ENCODE peak calls at places on chromosomes 6 and 20, in four cellular contexts. N is HCT116, Z is lower lobe of right lung, C is tibial nerve. K is an unnamed sample. For H3K36me3 and H3K4me1, the result is how much of the 10 kb centered on the place peaks cover.

GRCh38 chr6:168196881-168197635 is 118.0 kb upstream of the FRMD1 start:
- DNase-seq in N (no peak), Z (no peak), C (no peak), K (no peak)

GRCh38 chr6:134172020-134172766 is 119.8 kb upstream of the SLC2A12 start:
- DNase-seq in N (no peak), Z (no peak), C (no peak), K (no peak)

GRCh38 chr6:26304213-26305096 is 60.5 kb upstream of the BTN3A2 start:
- DNase-seq in N (peak), Z (no peak), C (peak), K (peak)

GRCh38 chr6:79984261-79984660 is 20.2 kb upstream of the TTK start:
- DNase-seq in N (peak), Z (no peak), C (no peak), K (peak)

GRCh38 chr6:118710616-118711015 is 59.2 kb upstream of the CEP85L start:
- DNase-seq in N (no peak), Z (no peak), C (no peak), K (no peak)

GRCh38 chr6:43016166-43016915 is 2.3 kb downstream of the KLHDC3 start:
- DNase-seq in N (no peak), Z (no peak), C (no peak), K (no peak)

GRCh38 chr6:170102038-170102437 is 188.8 kb downstream of the DLL1 start:
- DNase-seq in N (no peak), Z (no peak), C (no peak), K (no peak)

GRCh38 chr20:38156888-38157634 is 8.0 kb downstream of the TGM2 start:
- DNase-seq in N (no peak), Z (peak), C (no peak), K (no peak)

GRCh38 chr20:50199703-50200102 is 9.1 kb downstream of the CEBPB start:
- DNase-seq in N (no peak), Z (no peak), C (no peak), K (no peak)

GRCh38 chr20:16444056-16444777 is 129.0 kb downstream of the KIF16B start:
- DNase-seq in N (no peak), Z (no peak), C (peak), K (no peak)

GRCh38 chr6:10322991-10323390 is 91.9 kb downstream of the TFAP2A start:
- DNase-seq in N (no peak), Z (no peak), C (no peak), K (peak)

GRCh38 chr6:155599571-155599970 is 143.9 kb upstream of the NOX3 start:
- DNase-seq in N (no peak), Z (no peak), C (no peak), K (no peak)

GRCh38 chr20:59519707-59520014 is 84.7 kb upstream of the PHACTR3 start:
- DNase-seq in N (no peak), Z (no peak), C (no peak), K (no peak)

GRCh38 chr6:41655706-41656668 is 17.7 kb downstream of the MDFI start:
- DNase-seq in N (no peak), Z (peak), C (no peak), K (peak)

GRCh38 chr20:10553326-10553984 is 118.3 kb downstream of the SLX4IP start:
- DNase-seq in N (no peak), Z (peak), C (peak), K (peak)

GRCh38 chr6:121597654-121598053 is 162.2 kb downstream of the GJA1 start:
- DNase-seq in N (no peak), Z (no peak), C (no peak), K (peak)

GRCh38 chr6:91904586-91904985 is 1317.7 kb upstream of the MAP3K7 start:
- DNase-seq in N (no peak), Z (no peak), C (no peak), K (no peak)

GRCh38 chr6:10460096-10460495 is 45.2 kb upstream of the TFAP2A start:
- DNase-seq in N (no peak), Z (no peak), C (no peak), K (no peak)

GRCh38 chr20:53597085-53597482 is 3.4 kb upstream of the ZNF217 start:
- DNase-seq in N (no peak), Z (no peak), C (no peak), K (no peak)

GRCh38 chr6:135820340-135820739 is 31.2 kb upstream of the PDE7B start:
- DNase-seq in N (no peak), Z (no peak), C (no peak), K (no peak)

GRCh38 chr6:107641500-107641931 is 151.6 kb downstream of the SOBP start:
- DNase-seq in N (no peak), Z (peak), C (no peak), K (no peak)

GRCh38 chr20:694496-694895 is 18.9 kb upstream of the SCRT2 start:
- DNase-seq in N (no peak), Z (no peak), C (no peak), K (no peak)

GRCh38 chr6:2883673-2884072 is 19.4 kb downstream of the SERPINB9 start:
- DNase-seq in N (no peak), Z (no peak), C (no peak), K (no peak)

GRCh38 chr20:63518351-63518861 is 2.2 kb upstream of the PPDPF start:
- DNase-seq in N (no peak), Z (peak), C (no peak), K (no peak)

GRCh38 chr6:70423189-70424133 is 10.2 kb downstream of the FAM135A start:
- DNase-seq in N (no peak), Z (no peak), C (no peak), K (no peak)

GRCh38 chr6:149234051-149234962 is 83.2 kb upstream of the TAB2 start:
- DNase-seq in N (peak), Z (no peak), C (no peak), K (peak)

GRCh38 chr6:158660331-158660730 is 10.5 kb downstream of the SYTL3 start:
- DNase-seq in N (no peak), Z (peak), C (no peak), K (no peak)

GRCh38 chr6:22025468-22026159 is 271.2 kb downstream of the PRL start:
- DNase-seq in N (no peak), Z (no peak), C (no peak), K (peak)

GRCh38 chr6:166667886-166668620 is 41.0 kb upstream of the RPS6KA2 start:
- DNase-seq in N (no peak), Z (no peak), C (no peak), K (no peak)

GRCh38 chr6:134675110-134676038 is 274.5 kb downstream of the ALDH8A1 start:
- DNase-seq in N (no peak), Z (no peak), C (no peak), K (no peak)

GRCh38 chr20:2006452-2007381 is 12.9 kb upstream of the PDYN start:
- DNase-seq in N (peak), Z (no peak), C (no peak), K (peak)

GRCh38 chr6:137389150-137389664 is 105.0 kb downstream of the OLIG3 start:
- DNase-seq in N (no peak), Z (no peak), C (peak), K (no peak)

GRCh38 chr6:50586074-50586473 is 127.3 kb upstream of the TFAP2D start:
- DNase-seq in N (no peak), Z (no peak), C (no peak), K (no peak)

GRCh38 chr6:32405656-32406055 is 1.3 kb downstream of the BTNL2 start:
- DNase-seq in N (no peak), Z (no peak), C (no peak), K (no peak)

GRCh38 chr6:106100755-106101154 is 14.6 kb downstream of the PRDM1 start:
- DNase-seq in N (no peak), Z (no peak), C (no peak), K (no peak)

GRCh38 chr20:23928788-23929187 is 49.2 kb upstream of the CST5 start:
- DNase-seq in N (no peak), Z (no peak), C (no peak), K (no peak)

GRCh38 chr6:36612101-36612625 is 18.0 kb downstream of the SRSF3 start:
- DNase-seq in N (no peak), Z (no peak), C (no peak), K (no peak)

GRCh38 chr6:36610576-36611336 is 16.6 kb downstream of the SRSF3 start:
- DNase-seq in N (no peak), Z (peak), C (no peak), K (peak)

GRCh38 chr6:36615018-36615761 is 21.0 kb downstream of the SRSF3 start:
- DNase-seq in N (peak), Z (peak), C (no peak), K (no peak)

GRCh38 chr6:36610041-36610440 is 15.9 kb downstream of the SRSF3 start:
- DNase-seq in N (no peak), Z (peak), C (no peak), K (no peak)

DNA sequence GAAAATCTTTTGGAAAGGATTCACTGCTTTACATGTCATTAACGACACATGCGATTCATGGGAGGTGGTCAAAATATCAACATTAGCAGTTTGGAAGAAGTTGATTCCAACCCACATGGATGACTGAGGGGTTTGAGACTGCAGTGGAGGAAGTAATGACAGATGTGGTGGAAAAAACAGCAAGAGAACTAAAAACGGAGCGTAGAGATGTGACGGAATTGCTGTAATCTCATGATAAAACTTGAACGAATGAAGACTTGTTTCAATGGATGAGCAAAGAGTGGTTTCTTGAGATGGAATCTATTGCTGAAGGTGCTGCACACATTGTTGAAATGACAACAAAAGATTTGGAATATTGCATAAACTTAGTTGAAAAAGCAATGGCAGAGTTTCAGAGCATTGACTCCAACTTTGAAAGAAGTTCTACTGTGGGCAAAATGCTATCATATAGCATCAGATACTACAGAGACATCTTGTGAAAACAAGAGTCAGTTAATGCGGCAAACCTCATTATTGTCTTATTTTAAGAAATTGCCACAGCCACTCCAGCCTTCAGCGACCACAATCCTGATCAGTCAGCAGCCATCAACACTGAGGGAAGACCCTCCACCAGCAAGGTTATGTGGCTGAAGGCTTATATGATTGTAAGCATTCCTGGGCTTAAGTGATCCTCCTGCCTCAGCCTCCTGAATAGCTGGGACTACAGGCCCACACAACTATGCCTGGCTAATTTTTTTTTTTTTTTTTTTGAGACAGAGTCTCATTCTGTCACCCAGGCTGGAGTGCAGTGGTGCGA is 19.2 kb downstream of the SRSF3 start:
- DNase-seq in N (no peak), Z (no peak), C (no peak), K (no peak)
- H3K36me3 ChIP-seq in N (under half), Z (half or more), C (under half), K (under half)

DNA sequence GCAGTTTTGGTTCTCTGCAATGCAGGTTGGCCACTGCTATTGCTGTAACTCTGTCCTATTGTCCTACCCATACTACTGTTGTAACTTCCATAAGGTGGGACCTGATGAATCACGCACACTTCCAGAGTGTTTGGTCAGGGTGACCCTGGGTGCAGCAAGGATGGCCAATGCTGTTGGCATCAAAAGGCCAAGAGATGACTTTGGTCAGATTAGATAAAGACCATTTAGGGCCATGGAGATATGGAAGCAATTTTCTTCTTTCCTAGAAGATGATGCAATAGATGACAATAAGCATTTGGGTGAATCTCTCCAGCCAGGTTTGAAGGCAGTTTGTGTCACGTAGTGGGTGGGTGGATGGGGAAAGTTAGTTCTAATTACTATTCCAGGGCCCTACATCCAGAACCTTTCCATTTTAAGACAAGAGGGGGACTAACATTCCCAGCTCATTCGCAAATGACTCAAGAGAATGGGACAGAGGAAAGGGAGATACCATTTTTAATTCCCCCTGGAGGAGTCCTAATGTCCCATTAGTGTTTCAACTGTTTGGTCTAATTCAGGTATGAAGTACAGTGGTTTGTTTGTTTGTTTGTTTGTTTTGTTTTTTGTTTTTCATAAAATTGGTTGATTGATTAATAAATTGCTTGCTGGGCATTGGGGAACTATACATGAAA is 35.6 kb downstream of the KLHL31 start:
- DNase-seq in N (no peak), Z (no peak), C (no peak), K (no peak)
- H3K4me1 ChIP-seq in N (under half), Z (under half), C (under half), K (under half)

GRCh38 chr6:157049126-157049525 is 271.9 kb downstream of the ARID1B start:
- DNase-seq in N (no peak), Z (peak), C (no peak), K (no peak)

GRCh38 chr6:157047328-157047727 is 270.1 kb downstream of the ARID1B start:
- DNase-seq in N (no peak), Z (no peak), C (no peak), K (no peak)

GRCh38 chr6:157047951-157048350 is 270.8 kb downstream of the ARID1B start:
- DNase-seq in N (no peak), Z (no peak), C (no peak), K (no peak)

GRCh38 chr6:157054531-157054979 is 268.8 kb downstream of the TMEM242 start:
- DNase-seq in N (no peak), Z (no peak), C (no peak), K (no peak)

GRCh38 chr6:157050537-157051280 is 272.6 kb downstream of the TMEM242 start:
- DNase-seq in N (no peak), Z (no peak), C (no peak), K (no peak)
- H3K36me3 ChIP-seq in N (under half), Z (under half), C (under half), K (under half)

GRCh38 chr6:38797391-38797790 is 82.3 kb downstream of the DNAH8 start:
- DNase-seq in N (no peak), Z (no peak), C (no peak), K (no peak)
- H3K4me1 ChIP-seq in N (under half), Z (under half), C (under half), K (under half)

GRCh38 chr20:47645632-47646031 is 139.6 kb downstream of the SULF2 start:
- DNase-seq in N (no peak), Z (no peak), C (no peak), K (no peak)
- H3K36me3 ChIP-seq in N (under half), Z (half or more), C (under half), K (under half)

K was measured in astrocyte.